ENCODE peak calls at places on chromosomes 13 and 19, in five cellular contexts. U is naive thymus-derived CD8-positive, alpha-beta T cell; S is HFF-Myc; C is A172; A is NCI-H226. B is an unnamed sample.

GRCh38 chr19:35251456-35251855 is 2.7 kb downstream of the LSR start:
- DNase-seq in A (no peak), U (no peak), C (no peak), S (no peak), B (no peak)

GRCh38 chr19:2982983-2983350 is 5.6 kb downstream of the TLE6 start:
- DNase-seq in A (peak; percentile 75), U (no peak), S (no peak), C (peak; percentile 58), B (no peak)

GRCh38 chr13:93881418-93881817 is 598.1 kb downstream of the DCT start:
- DNase-seq in C (no peak), U (no peak), A (no peak), S (no peak), B (no peak)

GRCh38 chr19:42284641-42285341 is 15.7 kb downstream of the CIC start:
- DNase-seq in U (no peak), A (no peak), S (no peak), C (no peak), B (no peak)

GRCh38 chr13:25819856-25820530 is 231.8 kb downstream of the SHISA2 start:
- DNase-seq in U (no peak), C (no peak), S (no peak), A (no peak), B (no peak)

GRCh38 chr19:27774337-27774736 is 1438.6 kb downstream of the UQCRFS1 start:
- DNase-seq in S (no peak), A (no peak), C (no peak), U (no peak), B (no peak)

GRCh38 chr13:34352958-34353357 is 535.0 kb downstream of the RFC3 start:
- DNase-seq in S (no peak), C (no peak), A (no peak), U (no peak), B (no peak)

GRCh38 chr19:3366104-3366760 is at the start of gene NFIC:
- DNase-seq in S (no peak), A (peak; percentile 87), C (peak; percentile 81), U (no peak), B (no peak)

GRCh38 chr19:47411101-47411500 is 8.2 kb downstream of the MEIS3 start:
- DNase-seq in S (no peak), U (no peak), A (no peak), C (no peak), B (no peak)

GRCh38 chr13:42969558-42970172 is 22.4 kb downstream of the EPSTI1 start:
- DNase-seq in U (peak; percentile 89), A (peak; percentile 45), S (peak; percentile 33), C (peak; percentile 50), B (peak; percentile 75)